ENCODE peak calls at places on chromosome 17, in eight cellular contexts. G is KG1; I is stomach; S is cardiac fibroblast; M is NCI-H1092 treated with DMSO at 0.1 percent for 48 hours; P is pons; K is A549; R is effector CD4-positive, alpha-beta T cell. Z is an unnamed sample.

GRCh38 chr17:1490643-1491405 is 1.7 kb downstream of the MYO1C start:
- DNase-seq in R (peak; percentile 50), P (no peak), I (peak; percentile 68), M (no peak), S (peak; percentile 55), G (peak; percentile 1), K (peak; percentile 80), Z (no peak)

GRCh38 chr17:69858460-69858859 is 216.6 kb upstream of the KCNJ16 start:
- DNase-seq in M (no peak), I (no peak), G (no peak), R (no peak), K (no peak), S (no peak), P (no peak), Z (no peak)

GRCh38 chr17:81420769-81421462 is 25.7 kb downstream of the BAHCC1 start:
- DNase-seq in P (peak; percentile 84), M (no peak), I (peak; percentile 82), S (peak; percentile 82), G (no peak), R (no peak), K (no peak), Z (peak; percentile 90)

GRCh38 chr17:79339311-79339710 is 264.7 kb downstream of the ENGASE start:
- DNase-seq in S (no peak), I (no peak), P (no peak), M (no peak), R (no peak), K (no peak), G (no peak), Z (no peak)

GRCh38 chr17:83133302-83134121 is 54.1 kb downstream of the METRNL start:
- DNase-seq in M (no peak), K (no peak), S (no peak), P (no peak), I (no peak), R (no peak), G (no peak), Z (no peak)

GRCh38 chr17:66435182-66435581 is 132.8 kb downstream of the PRKCA start:
- DNase-seq in R (no peak), I (no peak), P (no peak), S (no peak), G (no peak), M (no peak), K (no peak), Z (no peak)

GRCh38 chr17:41914358-41914766 is 4.4 kb downstream of the ACLY start:
- DNase-seq in M (no peak), K (no peak), G (no peak), S (peak; percentile 63), I (no peak), R (no peak), P (no peak), Z (no peak)

GRCh38 chr17:67125417-67125816 is 81.1 kb downstream of the CACNG1 start:
- DNase-seq in K (no peak), I (no peak), G (no peak), P (no peak), R (no peak), M (no peak), S (no peak), Z (no peak)

GRCh38 chr17:79614248-79614647 is 3.4 kb upstream of the RBFOX3 start:
- DNase-seq in K (no peak), S (no peak), R (no peak), P (no peak), M (no peak), I (no peak), G (no peak), Z (no peak)

GRCh38 chr17:61126476-61127240 is 273.0 kb upstream of the TBX2 start:
- DNase-seq in I (no peak), R (no peak), K (no peak), S (no peak), P (no peak), M (no peak), G (no peak), Z (no peak)

GRCh38 chr17:14301761-14302401 is 1.0 kb downstream of the HS3ST3B1 start:
- DNase-seq in K (no peak), S (peak; percentile 51), P (no peak), R (peak; percentile 38), G (no peak), M (no peak), I (peak; percentile 48), Z (no peak)